ENCODE peak calls at places on chromosome 17, in eight cellular contexts. R, Q, V, Z, C, N, F and O are unnamed samples.

GRCh38 chr17:7336240-7337175 is at the start of gene ACAP1:
- DNase-seq in R (no peak), Q (no peak), V (no peak), Z (no peak), C (no peak), N (peak; percentile 81), F (peak; percentile 79), O (peak; percentile 77)

GRCh38 chr17:44788139-44788538 is 29.4 kb downstream of the ADAM11 start:
- DNase-seq in R (no peak), Q (peak; percentile 10), V (no peak), Z (no peak), C (no peak), N (no peak), F (no peak), O (no peak)

GRCh38 chr17:6070280-6070894 is at the start of gene WSCD1:
- DNase-seq in R (peak; percentile 57), Q (no peak), V (no peak), Z (no peak), C (no peak), N (peak; percentile 54), F (peak; percentile 55), O (no peak)

GRCh38 chr17:50265690-50266306 is 8.5 kb upstream of the TMEM92 start:
- DNase-seq in R (no peak), Q (peak; percentile 42), V (no peak), Z (no peak), C (no peak), N (no peak), F (no peak), O (no peak)

GRCh38 chr17:56933151-56933745 is 19.4 kb upstream of the TRIM25 start:
- DNase-seq in R (no peak), Q (no peak), V (no peak), Z (no peak), C (no peak), N (no peak), F (no peak), O (no peak)

GRCh38 chr17:38885044-38885727 is 15.3 kb downstream of the LASP1 start:
- DNase-seq in R (no peak), Q (no peak), V (no peak), Z (no peak), C (no peak), N (peak; percentile 55), F (no peak), O (no peak)

GRCh38 chr17:35510031-35510430 is 27.4 kb downstream of the SLFN12L start:
- DNase-seq in R (no peak), Q (no peak), V (no peak), Z (no peak), C (no peak), N (no peak), F (no peak), O (no peak)

GRCh38 chr17:69314246-69315030 is 12.5 kb downstream of the ABCA5 start:
- DNase-seq in R (no peak), Q (no peak), V (no peak), Z (no peak), C (no peak), N (no peak), F (no peak), O (no peak)

GRCh38 chr17:65532491-65532890 is 29.0 kb downstream of the AXIN2 start:
- DNase-seq in R (no peak), Q (no peak), V (no peak), Z (no peak), C (no peak), N (no peak), F (no peak), O (no peak)

GRCh38 chr17:3695129-3695722 is 729 bp downstream of the P2RX5 start:
- DNase-seq in R (no peak), Q (no peak), V (no peak), Z (no peak), C (no peak), N (peak; percentile 25), F (peak; percentile 58), O (peak; percentile 63)

GRCh38 chr17:18855831-18856624 is 1.9 kb upstream of the PRPSAP2 start:
- DNase-seq in R (peak; percentile 97), Q (peak; percentile 92), V (peak; percentile 86), Z (peak; percentile 98), C (peak; percentile 80), N (peak; percentile 94), F (peak; percentile 85), O (no peak)
- TF ChIP-seq POLR2A in R (peak; percentile 81), Q (peak; percentile 94), V (peak; percentile 96), Z (peak; percentile 87), C (peak; percentile 87), N (peak; percentile 72), F (peak; percentile 30), O (peak; percentile 93)

GRCh38 chr17:43543771-43544575 is 2.2 kb downstream of the ETV4 start:
- DNase-seq in R (no peak), Q (no peak), V (no peak), Z (no peak), C (no peak), N (no peak), F (no peak), O (no peak)
- TF ChIP-seq CTCF in R (no peak), Q (no peak), V (no peak), Z (no peak), C (peak; percentile 16), N (no peak), F (peak; percentile 40), O (no peak)

DNA sequence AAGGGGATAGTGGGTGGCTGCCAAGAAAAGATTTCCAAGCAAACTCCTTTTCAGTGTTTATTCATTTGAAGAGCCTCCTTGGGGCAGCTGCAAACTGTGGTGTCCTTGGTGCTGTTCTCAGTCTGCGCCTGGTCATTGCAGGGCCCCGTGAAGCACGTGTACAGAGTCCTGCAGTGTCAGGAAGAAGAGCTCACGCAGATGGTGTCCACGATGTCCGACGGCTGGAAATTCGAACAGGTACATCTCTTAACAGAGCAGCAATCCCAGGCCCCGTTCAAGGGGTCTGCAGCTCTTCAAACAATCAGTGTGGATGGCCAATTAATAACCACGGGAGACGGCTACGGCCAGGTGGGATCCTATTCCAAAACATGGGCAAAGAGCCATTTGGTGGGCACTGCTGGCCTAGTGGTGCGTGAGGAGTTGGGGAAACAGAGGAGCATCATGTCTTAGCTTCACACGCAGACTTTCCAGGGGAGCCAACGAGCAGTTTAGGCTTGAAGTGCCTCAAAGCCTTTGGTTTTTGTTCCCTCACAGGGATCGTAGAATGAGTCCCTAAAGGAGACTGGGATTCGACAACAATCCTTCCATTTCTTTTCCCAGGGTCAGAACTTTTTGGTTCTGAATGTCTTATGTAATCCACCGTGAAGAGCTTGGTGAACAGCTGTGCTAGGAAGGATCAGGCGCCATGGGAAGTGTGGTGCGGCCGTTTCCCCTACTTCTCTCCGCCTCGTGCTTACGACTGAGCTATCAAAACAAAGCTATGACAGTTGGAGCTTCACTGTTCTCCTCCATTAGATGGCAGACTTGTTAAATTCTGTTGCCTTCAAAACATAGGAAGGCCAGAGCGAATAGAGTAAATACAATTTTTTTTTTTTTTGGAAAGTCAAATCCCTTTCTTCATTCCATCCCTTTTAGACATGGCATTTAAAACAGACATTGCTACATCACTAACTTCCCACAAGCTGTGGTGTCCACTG is 12.6 kb downstream of the KCTD2 start:
- DNase-seq in R (no peak), Q (peak; percentile 55), V (no peak), Z (peak; percentile 82), C (no peak), N (no peak), F (no peak), O (no peak)
- TF ChIP-seq EP300 in R (no peak), Q (no peak), V (no peak), Z (no peak), C (no peak), N (no peak), F (no peak), O (no peak)

GRCh38 chr17:82226809-82227628 is 1.8 kb upstream of the SLC16A3 start:
- DNase-seq in R (no peak), Q (no peak), V (no peak), Z (peak; percentile 64), C (no peak), N (no peak), F (no peak), O (peak; percentile 63)

GRCh38 chr17:82227629-82228277 is 1.1 kb upstream of the SLC16A3 start:
- DNase-seq in R (no peak), Q (no peak), V (no peak), Z (peak; percentile 70), C (no peak), N (no peak), F (no peak), O (no peak)

GRCh38 chr17:82229686-82230626 is 1.1 kb downstream of the SLC16A3 start:
- DNase-seq in R (no peak), Q (no peak), V (no peak), Z (peak; percentile 78), C (no peak), N (peak; percentile 27), F (no peak), O (no peak)

GRCh38 chr17:82228842-82229685 is at the start of gene SLC16A3:
- DNase-seq in R (no peak), Q (no peak), V (no peak), Z (peak; percentile 83), C (no peak), N (peak; percentile 78), F (peak; percentile 68), O (peak; percentile 80)

GRCh38 chr17:82228278-82228841 is 482 bp upstream of the SLC16A3 start:
- DNase-seq in R (no peak), Q (no peak), V (no peak), Z (peak; percentile 80), C (no peak), N (peak; percentile 80), F (peak; percentile 69), O (peak; percentile 93)
- TF ChIP-seq POLR2A in R (no peak), Q (no peak), V (no peak), Z (no peak), C (peak; percentile 33), N (peak; percentile 84), F (no peak), O (peak; percentile 1)